ENCODE peak calls at places on chromosomes 7 and 10, in four cellular contexts. E is ovary, T is A549, S is gastrocnemius medialis. A is an unnamed sample.

GRCh38 chr7:139246905-139247304 is 15.9 kb downstream of the UBN2 start:
- DNase-seq in E (no peak), T (no peak), S (peak; percentile 72), A (no peak)

GRCh38 chr10:61139230-61139928 is 195.4 kb upstream of the RHOBTB1 start:
- DNase-seq in E (no peak), T (no peak), S (no peak), A (no peak)

GRCh38 chr10:123573236-123574147 is 92.7 kb upstream of the GPR26 start:
- DNase-seq in E (no peak), T (peak; percentile 70), S (no peak), A (no peak)

GRCh38 chr7:19754521-19755116 is 18.8 kb downstream of the TMEM196 start:
- DNase-seq in E (no peak), T (peak; percentile 49), S (no peak), A (no peak)

GRCh38 chr7:151276651-151277590 is 28.4 kb upstream of the SMARCD3 start:
- DNase-seq in E (peak; percentile 75), T (peak; percentile 66), S (no peak), A (peak; percentile 55)

GRCh38 chr10:7686351-7687171 is 16.6 kb upstream of the ITIH2 start:
- DNase-seq in E (no peak), T (no peak), S (no peak), A (no peak)

GRCh38 chr10:70715853-70716795 is 43.8 kb downstream of the ADAMTS14 start:
- DNase-seq in E (no peak), T (peak; percentile 19), S (no peak), A (no peak)

GRCh38 chr10:122121059-122121458 is 132.1 kb downstream of the TACC2 start:
- DNase-seq in E (no peak), T (no peak), S (no peak), A (no peak)

GRCh38 chr10:30155401-30155800 is 96.0 kb upstream of the JCAD start:
- DNase-seq in E (no peak), T (no peak), S (no peak), A (peak; percentile 45)

GRCh38 chr7:123190109-123190831 is 9.5 kb downstream of the SLC13A1 start:
- DNase-seq in E (no peak), T (no peak), S (no peak), A (no peak)

GRCh38 chr7:18570890-18571478 is 75.4 kb downstream of the HDAC9 start:
- DNase-seq in E (no peak), T (peak; percentile 40), S (no peak), A (no peak)

GRCh38 chr7:105906690-105907089 is 30.3 kb upstream of the ATXN7L1 start:
- DNase-seq in E (peak; percentile 28), T (no peak), S (no peak), A (no peak)

GRCh38 chr10:47323636-47324299 is 1.5 kb downstream of the GDF2 start:
- DNase-seq in E (no peak), T (no peak), S (no peak), A (no peak)

GRCh38 chr10:88848499-88848898 is 3.1 kb downstream of the ANKRD22 start:
- DNase-seq in E (no peak), T (peak; percentile 39), S (no peak), A (no peak)

GRCh38 chr7:44212018-44212417 is 11.2 kb downstream of the YKT6 start:
- DNase-seq in E (no peak), T (no peak), S (peak; percentile 3), A (no peak)

GRCh38 chr7:105656922-105657521 is 75.7 kb upstream of the EFCAB10 start:
- DNase-seq in E (no peak), T (peak; percentile 58), S (no peak), A (no peak)

GRCh38 chr7:142556745-142557144 is 192.5 kb upstream of the PRSS1 start:
- DNase-seq in E (no peak), T (peak; percentile 87), S (peak; percentile 84), A (peak; percentile 25)

GRCh38 chr7:38541440-38541839 is 89.7 kb downstream of the AMPH start:
- DNase-seq in E (no peak), T (no peak), S (no peak), A (no peak)

GRCh38 chr7:75660566-75661215 is 78.0 kb downstream of the HIP1 start:
- DNase-seq in E (no peak), T (no peak), S (no peak), A (no peak)

GRCh38 chr7:120272261-120272895 is 597 bp upstream of the KCND2 start:
- DNase-seq in E (peak; percentile 25), T (peak; percentile 57), S (no peak), A (no peak)

GRCh38 chr7:105621617-105622016 is 40.3 kb upstream of the EFCAB10 start:
- DNase-seq in E (peak; percentile 61), T (no peak), S (peak; percentile 18), A (no peak)

GRCh38 chr10:15879058-15879457 is 18.8 kb upstream of the MINDY3 start:
- DNase-seq in E (no peak), T (peak; percentile 46), S (no peak), A (no peak)

GRCh38 chr10:110671788-110672579 is 27.8 kb downstream of the RBM20 start:
- DNase-seq in E (peak; percentile 30), T (peak; percentile 86), S (peak; percentile 78), A (peak; percentile 80)

GRCh38 chr10:76089626-76090185 is 658.3 kb downstream of the LRMDA start:
- DNase-seq in E (no peak), T (no peak), S (no peak), A (no peak)

GRCh38 chr7:35258891-35259537 is 5.1 kb upstream of the TBX20 start:
- DNase-seq in E (no peak), T (no peak), S (no peak), A (no peak)

GRCh38 chr7:66344166-66344565 is 139.0 kb downstream of the TPST1 start:
- DNase-seq in E (no peak), T (no peak), S (no peak), A (no peak)

GRCh38 chr7:11327633-11328032 is 354.0 kb downstream of the PHF14 start:
- DNase-seq in E (no peak), T (no peak), S (no peak), A (no peak)

GRCh38 chr10:68876246-68876918 is 24.7 kb upstream of the DDX50 start:
- DNase-seq in E (no peak), T (no peak), S (no peak), A (no peak)

GRCh38 chr10:72276013-72276387 is 2.3 kb downstream of the DDIT4 start:
- DNase-seq in E (no peak), T (peak; percentile 57), S (peak; percentile 77), A (no peak)

GRCh38 chr10:82980321-82980720 is 1105.3 kb downstream of the NRG3 start:
- DNase-seq in E (no peak), T (no peak), S (no peak), A (no peak)

DNA sequence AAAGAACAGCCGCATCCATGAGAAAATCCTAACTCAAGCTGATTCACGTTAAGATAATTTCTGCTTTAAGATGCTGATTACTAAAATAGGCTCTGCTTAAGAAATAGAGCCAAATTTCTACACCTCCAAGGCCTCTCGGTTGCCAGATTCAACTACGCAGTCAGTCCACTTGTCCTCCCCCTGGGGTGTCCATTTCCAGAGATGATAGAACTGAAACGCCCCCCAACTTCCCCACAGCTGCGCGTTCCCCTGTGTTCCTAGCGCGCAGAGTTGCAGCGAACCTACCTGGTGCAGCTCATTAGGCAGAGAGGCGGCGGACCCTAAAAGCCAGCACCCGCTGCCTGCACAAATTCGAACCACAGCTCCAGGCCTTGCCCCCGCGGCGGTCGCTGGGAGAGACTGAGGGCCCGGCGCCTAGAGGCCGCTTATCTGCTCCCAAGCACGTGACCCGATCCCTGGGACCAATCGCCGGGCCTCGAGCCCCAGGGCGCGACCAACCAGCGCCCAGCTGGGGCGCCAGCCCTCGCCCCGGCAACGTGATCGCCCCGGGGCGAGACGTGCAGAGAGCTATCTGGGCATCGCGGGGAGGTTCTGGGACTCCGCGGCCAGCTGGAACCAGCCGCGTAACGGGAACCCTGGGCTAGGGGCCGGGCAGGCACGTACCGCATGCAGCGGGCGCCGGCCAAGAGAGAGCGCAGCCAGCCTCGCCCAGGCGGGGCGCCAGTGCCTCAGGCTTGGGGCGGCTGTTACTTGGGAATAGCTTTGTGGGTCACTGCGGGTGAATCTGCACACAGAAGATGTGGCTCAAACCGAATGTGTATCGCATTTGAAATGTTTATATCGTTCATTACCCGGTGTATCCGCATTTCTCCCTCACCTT is at the start of gene PPP1R3C:
- DNase-seq in E (peak; percentile 87), T (peak; percentile 93), S (peak; percentile 97), A (peak; percentile 91)
- TF ChIP-seq POLR2A in E (peak; percentile 70), T (peak; percentile 81), S (peak; percentile 98), A (peak; percentile 97)

GRCh38 chr7:130367088-130367755 is 13.1 kb upstream of the CPA1 start:
- DNase-seq in E (no peak), T (no peak), S (no peak), A (no peak)

GRCh38 chr7:130367836-130368235 is 12.5 kb upstream of the CPA1 start:
- DNase-seq in E (no peak), T (no peak), S (no peak), A (no peak)

GRCh38 chr7:130369831-130370230 is 10.5 kb upstream of the CPA1 start:
- DNase-seq in E (no peak), T (no peak), S (no peak), A (no peak)

GRCh38 chr7:130369110-130369711 is 11.1 kb upstream of the CPA1 start:
- DNase-seq in E (peak; percentile 62), T (peak; percentile 22), S (no peak), A (no peak)

DNA sequence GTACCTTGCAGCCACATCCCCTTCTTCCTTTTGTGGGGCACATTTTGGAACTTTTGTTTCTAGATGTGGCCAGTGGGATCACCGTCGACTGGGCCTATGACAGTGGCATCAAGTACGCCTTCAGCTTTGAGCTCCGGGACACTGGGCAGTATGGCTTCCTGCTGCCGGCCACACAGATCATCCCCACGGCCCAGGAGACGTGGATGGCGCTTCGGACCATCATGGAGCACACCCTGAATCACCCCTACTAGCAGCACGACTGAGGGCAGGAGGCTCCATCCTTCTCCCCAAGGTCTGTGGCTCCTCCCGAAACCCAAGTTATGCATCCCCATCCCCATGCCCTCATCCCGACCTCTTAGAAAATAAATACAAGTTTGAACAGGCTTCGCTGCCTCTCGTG is 11.9 kb upstream of the CPA1 start:
- DNase-seq in E (no peak), T (no peak), S (no peak), A (no peak)
- H3K27ac ChIP-seq in E (peak overlapping the region; percentile 25), T (no peak overlapping the region), S (no peak overlapping the region), A (no peak overlapping the region)

GRCh38 chr10:133379152-133379800 is at the start of gene PAOX:
- DNase-seq in E (peak; percentile 81), T (peak; percentile 47), S (peak; percentile 58), A (peak; percentile 78)
- TF ChIP-seq POLR2A in E (no peak), T (peak; percentile 18), S (no peak), A (peak; percentile 21)

GRCh38 chr7:49878627-49879026 is 105.2 kb downstream of the VWC2 start:
- DNase-seq in E (no peak), T (no peak), S (no peak), A (no peak)
- H3K27ac ChIP-seq in E (no peak overlapping the region), T (no peak overlapping the region), S (no peak overlapping the region), A (no peak overlapping the region)

GRCh38 chr10:5448333-5449048 is 36.1 kb downstream of the NET1 start:
- DNase-seq in E (no peak), T (no peak), S (no peak), A (no peak)
- TF ChIP-seq POLR2A in E (no peak), T (no peak), S (no peak), A (no peak)

A was measured in heart left ventricle.